ENCODE peak calls at places on chromosomes 4 and X, in five cellular contexts. M is WTC11, T is H1, X is GM12878, K is K562. Y is an unnamed sample.
A peak's percentile ranks its signal among the peaks of the same experiment; 100 is the strongest.

GRCh38 chrX:531611-531936 is 99.0 kb upstream of the SHOX start:
- DNase-seq in K (no peak), T (peak; percentile 61), M (peak; percentile 52), X (no peak), Y (no peak)

GRCh38 chrX:2423899-2424298 is 76.9 kb downstream of the DHRSX start:
- DNase-seq in M (no peak), K (no peak), X (no peak), T (no peak), Y (no peak)

GRCh38 chr4:106773106-106773905 is 262.8 kb downstream of the DKK2 start:
- DNase-seq in M (no peak), K (no peak), X (no peak), T (no peak), Y (no peak)

GRCh38 chr4:175833574-175834350 is 21.7 kb upstream of the GPM6A start:
- DNase-seq in T (no peak), X (no peak), K (no peak), M (no peak), Y (no peak)

GRCh38 chr4:163913571-163913970 is 419.1 kb downstream of the TMA16 start:
- DNase-seq in X (no peak), K (no peak), T (no peak), M (no peak), Y (no peak)

GRCh38 chr4:71262161-71262560 is 76.7 kb upstream of the SLC4A4 start:
- DNase-seq in T (no peak), X (no peak), M (no peak), K (no peak), Y (no peak)

GRCh38 chr4:132227349-132228165 is 921.5 kb upstream of the PCDH10 start:
- DNase-seq in M (peak; percentile 84), X (no peak), T (peak; percentile 86), K (peak; percentile 67), Y (peak; percentile 3)

GRCh38 chr4:41426523-41426922 is 111.4 kb upstream of the LIMCH1 start:
- DNase-seq in X (no peak), M (no peak), T (no peak), K (no peak), Y (no peak)

GRCh38 chr4:1045595-1046201 is 34.3 kb downstream of the FGFRL1 start:
- DNase-seq in T (no peak), K (no peak), M (no peak), X (no peak), Y (peak; percentile 65)

GRCh38 chrX:72306851-72307645 is 1.3 kb upstream of the CITED1 start:
- DNase-seq in T (no peak), M (peak; percentile 51), X (no peak), K (peak; percentile 57), Y (peak; percentile 80)

GRCh38 chr4:104487105-104487504 is 7.6 kb downstream of the CXXC4 start:
- DNase-seq in K (no peak), M (no peak), T (no peak), X (no peak), Y (peak; percentile 27)

GRCh38 chr4:74376888-74377483 is 12.0 kb downstream of the EREG start:
- DNase-seq in T (no peak), M (no peak), X (no peak), K (peak; percentile 72), Y (peak; percentile 38)

GRCh38 chrX:124594017-124594651 is 247.8 kb downstream of the SH2D1A start:
- DNase-seq in T (no peak), M (no peak), K (peak; percentile 1), X (no peak), Y (no peak)

GRCh38 chrX:109782994-109783711 is 50.1 kb upstream of the ACSL4 start:
- DNase-seq in T (no peak), M (no peak), K (no peak), X (no peak), Y (no peak)

GRCh38 chr4:152327606-152328453 is 208.1 kb downstream of the FBXW7 start:
- DNase-seq in K (no peak), M (no peak), X (no peak), T (no peak), Y (no peak)

GRCh38 chr4:56426273-56426672 is 9.1 kb downstream of the PPAT start:
- DNase-seq in K (no peak), M (no peak), T (no peak), X (no peak), Y (no peak)

GRCh38 chrX:48902776-48903175 is 5.0 kb downstream of the PQBP1 start:
- DNase-seq in K (no peak), T (no peak), M (no peak), X (no peak), Y (no peak)

GRCh38 chrX:7083021-7083420 is 64.5 kb upstream of the STS start:
- DNase-seq in X (no peak), T (no peak), K (no peak), M (no peak), Y (no peak)

GRCh38 chrX:103423955-103424640 is 47.8 kb downstream of the BEX3 start:
- DNase-seq in M (peak; percentile 26), T (no peak), X (no peak), K (no peak), Y (no peak)

GRCh38 chr4:125461676-125462363 is 147.1 kb downstream of the FAT4 start:
- DNase-seq in M (no peak), T (no peak), X (no peak), K (no peak), Y (no peak)

GRCh38 chr4:119246177-119246576 is 33.7 kb downstream of the USP53 start:
- DNase-seq in M (no peak), X (no peak), T (no peak), K (no peak), Y (no peak)

GRCh38 chrX:129750971-129751370 is 12.2 kb downstream of the XPNPEP2 start:
- DNase-seq in M (no peak), T (no peak), X (no peak), K (no peak), Y (no peak)

GRCh38 chr4:40629401-40630334 is at the start of gene RBM47:
- DNase-seq in M (peak; percentile 83), T (peak; percentile 88), X (no peak), K (peak; percentile 8), Y (peak; percentile 35)

GRCh38 chrX:10175317-10175871 is 18.6 kb downstream of the CLCN4 start:
- DNase-seq in K (peak; percentile 54), T (no peak), M (no peak), X (no peak), Y (no peak)

GRCh38 chrX:103063918-103064434 is at the start of gene BEX1:
- DNase-seq in X (no peak), M (peak; percentile 68), K (no peak), T (peak; percentile 64), Y (no peak)

GRCh38 chr4:39484582-39485272 is 25.9 kb downstream of the LIAS start:
- DNase-seq in K (peak; percentile 45), X (no peak), M (no peak), T (no peak), Y (no peak)

GRCh38 chr4:6582889-6583504 is 8.0 kb downstream of the MAN2B2 start:
- DNase-seq in K (peak; percentile 73), T (no peak), M (no peak), X (peak; percentile 2), Y (peak; percentile 68)

GRCh38 chr4:6855692-6856297 is 53.8 kb upstream of the TBC1D14 start:
- DNase-seq in M (no peak), X (peak; percentile 94), K (peak; percentile 60), T (no peak), Y (no peak)

GRCh38 chrX:45794995-45795337 is 594.3 kb upstream of the DIPK2B start:
- DNase-seq in K (no peak), X (no peak), T (no peak), M (no peak), Y (no peak)

GRCh38 chrX:41002021-41002420 is 83.2 kb upstream of the USP9X start:
- DNase-seq in T (no peak), M (no peak), X (no peak), K (no peak), Y (no peak)

GRCh38 chr4:41215155-41215554 is 813 bp upstream of the APBB2 start:
- DNase-seq in M (no peak), K (no peak), T (no peak), X (no peak), Y (no peak)

DNA sequence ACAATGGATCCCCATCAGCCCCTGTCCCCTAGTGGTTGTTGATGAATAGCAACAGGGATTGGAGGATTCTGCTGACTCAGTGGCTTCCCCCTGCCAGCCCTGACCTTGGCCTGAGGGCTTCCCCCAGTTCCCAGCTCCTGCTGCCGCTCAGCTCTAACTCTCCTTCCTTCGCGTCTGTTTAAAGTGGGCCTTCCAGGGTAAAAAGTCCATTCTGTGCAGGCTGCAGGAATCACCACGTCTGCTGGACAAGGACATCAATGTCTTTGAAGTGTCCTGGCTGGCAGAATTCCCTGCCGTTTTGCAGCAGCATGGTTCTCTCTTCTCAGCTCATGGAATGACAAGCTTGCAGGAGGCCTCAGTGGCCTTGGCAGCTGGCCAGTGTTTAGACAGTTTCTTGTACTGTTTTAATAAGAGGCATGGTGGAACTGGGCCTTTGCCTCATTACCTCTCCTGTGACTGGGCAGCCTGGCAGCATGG is 152.5 kb upstream of the STX18 start:
- DNase-seq in K (peak; percentile 35), T (peak; percentile 61), X (no peak), M (peak; percentile 49), Y (peak; percentile 59)
- TF ChIP-seq SP1 in K (no peak), T (no peak), X (no peak), M (peak; percentile 23), Y (no peak)

GRCh38 chr4:140098481-140099132 is 55.4 kb downstream of the MAML3 start:
- DNase-seq in M (no peak), T (no peak), K (no peak), X (no peak), Y (no peak)
- TF ChIP-seq SP1 in M (no peak), T (no peak), K (no peak), X (no peak), Y (no peak)

GRCh38 chrX:85503258-85504158 is 124.0 kb upstream of the POF1B start:
- DNase-seq in M (no peak), K (no peak), T (no peak), X (no peak), Y (no peak)
- TF ChIP-seq SP1 in M (no peak), K (no peak), T (no peak), X (no peak), Y (no peak)

GRCh38 chr4:67198757-67199156 is 346.5 kb downstream of the CENPC start:
- DNase-seq in T (no peak), M (no peak), X (no peak), K (peak; percentile 15), Y (peak; percentile 42)
- TF ChIP-seq SP1 in T (no peak), M (no peak), X (no peak), K (no peak), Y (no peak)

GRCh38 chr4:168484626-168485025 is 4.3 kb upstream of the DDX60L start:
- DNase-seq in K (no peak), X (no peak), M (no peak), T (no peak), Y (no peak)
- TF ChIP-seq SP1 in K (no peak), X (no peak), M (no peak), T (no peak), Y (no peak)

GRCh38 chr4:168498259-168498658 is 1.4 kb downstream of the PALLD start:
- DNase-seq in T (no peak), K (no peak), X (no peak), M (no peak), Y (no peak)
- TF ChIP-seq SP1 in T (no peak), K (no peak), X (no peak), M (no peak), Y (no peak)

DNA sequence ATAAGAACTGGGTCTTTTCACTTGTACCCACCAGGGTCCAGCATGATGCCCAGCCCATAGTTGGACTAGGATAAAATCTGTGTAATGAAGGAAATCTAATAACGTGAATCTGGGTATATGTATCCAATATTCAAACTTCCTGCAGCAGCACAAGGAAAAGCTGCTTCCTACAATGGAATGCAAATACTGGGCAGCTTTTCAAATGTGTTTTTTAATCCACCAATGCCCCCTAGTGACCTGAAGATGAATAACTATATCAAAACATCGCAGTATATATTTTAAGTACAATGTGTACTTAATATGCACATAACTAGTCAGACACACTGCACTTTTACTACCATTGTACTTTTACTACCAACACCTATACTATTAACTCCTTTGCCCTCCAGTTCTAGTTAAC is 5.3 kb downstream of the APOO start:
- DNase-seq in X (no peak), K (peak; percentile 50), T (no peak), M (no peak), Y (peak; percentile 39)
- TF ChIP-seq SP1 in X (no peak), K (no peak), T (no peak), M (no peak), Y (no peak)

Y was measured in HEK293T.